ENCODE peak calls at places on chromosomes 7 and 10, in ten cellular contexts. H, O, T, F, I, X, V, D, R and S are unnamed samples.

GRCh38 chr7:47485640-47486435 is 96.1 kb downstream of the TNS3 start:
- DNase-seq in H (no peak), O (peak; percentile 68), T (no peak), F (peak; percentile 89), I (no peak), X (no peak), V (no peak), D (no peak), R (no peak), S (no peak)

GRCh38 chr7:141575654-141576448 is 24.6 kb downstream of the AGK start:
- DNase-seq in H (peak; percentile 29), O (no peak), T (no peak), F (no peak), I (no peak), X (no peak), V (no peak), D (no peak), R (no peak), S (no peak)

GRCh38 chr10:99834410-99834809 is 52.0 kb downstream of the ABCC2 start:
- DNase-seq in H (no peak), O (no peak), T (no peak), F (no peak), I (no peak), X (no peak), V (no peak), D (no peak), R (peak; percentile 23), S (no peak)

GRCh38 chr7:157253850-157254249 is 83.0 kb upstream of the DNAJB6 start:
- DNase-seq in H (no peak), O (peak; percentile 65), T (no peak), F (peak; percentile 94), I (no peak), X (no peak), V (no peak), D (no peak), R (no peak), S (peak; percentile 90)

GRCh38 chr7:41993173-41993867 is 243.7 kb downstream of the GLI3 start:
- DNase-seq in H (no peak), O (no peak), T (no peak), F (no peak), I (no peak), X (no peak), V (no peak), D (no peak), R (no peak), S (no peak)

GRCh38 chr10:95247200-95247880 is 43.5 kb downstream of the PDLIM1 start:
- DNase-seq in H (peak; percentile 4), O (no peak), T (no peak), F (no peak), I (no peak), X (no peak), V (no peak), D (no peak), R (peak; percentile 28), S (no peak)

GRCh38 chr7:29865526-29865925 is 59.2 kb downstream of the WIPF3 start:
- DNase-seq in H (no peak), O (no peak), T (no peak), F (peak; percentile 42), I (no peak), X (no peak), V (no peak), D (no peak), R (peak; percentile 15), S (no peak)

GRCh38 chr7:99090811-99091582 is 52.9 kb downstream of the SMURF1 start:
- DNase-seq in H (peak; percentile 29), O (no peak), T (no peak), F (no peak), I (no peak), X (no peak), V (no peak), D (no peak), R (no peak), S (no peak)

GRCh38 chr7:1064581-1064980 is 20.2 kb downstream of the GPR146 start:
- DNase-seq in H (no peak), O (no peak), T (no peak), F (no peak), I (no peak), X (no peak), V (no peak), D (no peak), R (no peak), S (no peak)

GRCh38 chr10:97789770-97790397 is 18.1 kb upstream of the SFRP5 start:
- DNase-seq in H (no peak), O (no peak), T (no peak), F (no peak), I (no peak), X (no peak), V (no peak), D (no peak), R (no peak), S (no peak)

GRCh38 chr10:5944389-5945202 is 32.7 kb downstream of the IL15RA start:
- DNase-seq in H (no peak), O (peak; percentile 78), T (peak; percentile 97), F (peak; percentile 91), I (no peak), X (no peak), V (no peak), D (peak; percentile 89), R (no peak), S (peak; percentile 61)

GRCh38 chr10:32489158-32489557 is 43.2 kb downstream of the CCDC7 start:
- DNase-seq in H (no peak), O (no peak), T (no peak), F (no peak), I (no peak), X (no peak), V (no peak), D (no peak), R (no peak), S (no peak)

DNA sequence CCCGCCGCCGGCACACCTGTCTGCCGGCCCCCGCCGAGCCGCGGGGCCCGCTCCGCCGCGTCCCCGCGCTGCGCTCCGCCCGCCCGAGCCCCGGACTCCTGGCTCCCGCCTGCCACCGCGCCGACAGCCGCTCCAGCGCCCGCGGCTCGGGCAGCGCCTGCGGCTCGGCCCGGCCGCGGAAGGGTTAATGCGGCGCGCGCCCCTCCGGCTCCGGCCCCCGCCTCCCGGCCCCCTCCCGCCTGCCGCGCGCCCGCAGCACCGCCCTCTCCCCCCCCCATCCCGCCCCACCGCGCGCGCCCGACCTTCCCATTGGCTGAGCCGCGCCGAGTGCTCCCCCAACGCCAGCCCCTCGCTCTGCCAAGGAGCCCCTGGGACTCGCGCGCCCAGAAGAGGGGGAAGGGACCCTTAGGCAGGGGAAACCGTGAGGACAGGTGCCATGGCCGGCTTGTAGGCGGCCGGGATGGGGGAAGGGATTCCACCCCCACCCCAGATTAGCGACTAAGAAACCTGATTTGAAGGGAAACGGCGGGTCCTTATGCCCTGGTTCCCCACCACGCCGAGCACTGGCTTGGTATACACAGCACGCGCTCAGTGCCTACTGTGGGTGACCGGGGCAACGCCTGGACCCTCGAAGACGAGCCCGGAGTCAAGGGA is at the start of gene KCNH2:
- DNase-seq in H (no peak), O (no peak), T (peak; percentile 84), F (no peak), I (peak; percentile 85), X (peak; percentile 99), V (no peak), D (no peak), R (no peak), S (no peak)
- TF ChIP-seq POLR2AphosphoS5 in H (peak; percentile 62), O (no peak), T (peak; percentile 90), F (no peak), I (no peak), X (no peak), V (no peak), D (no peak), R (no peak), S (no peak)

GRCh38 chr7:36726311-36726710 is 2.0 kb upstream of the AOAH start:
- DNase-seq in H (no peak), O (no peak), T (no peak), F (no peak), I (no peak), X (no peak), V (no peak), D (no peak), R (no peak), S (no peak)
- TF ChIP-seq EP300 in H (no peak), O (no peak), T (no peak), F (no peak), I (no peak), X (no peak), V (no peak), D (no peak), R (no peak), S (no peak)

DNA sequence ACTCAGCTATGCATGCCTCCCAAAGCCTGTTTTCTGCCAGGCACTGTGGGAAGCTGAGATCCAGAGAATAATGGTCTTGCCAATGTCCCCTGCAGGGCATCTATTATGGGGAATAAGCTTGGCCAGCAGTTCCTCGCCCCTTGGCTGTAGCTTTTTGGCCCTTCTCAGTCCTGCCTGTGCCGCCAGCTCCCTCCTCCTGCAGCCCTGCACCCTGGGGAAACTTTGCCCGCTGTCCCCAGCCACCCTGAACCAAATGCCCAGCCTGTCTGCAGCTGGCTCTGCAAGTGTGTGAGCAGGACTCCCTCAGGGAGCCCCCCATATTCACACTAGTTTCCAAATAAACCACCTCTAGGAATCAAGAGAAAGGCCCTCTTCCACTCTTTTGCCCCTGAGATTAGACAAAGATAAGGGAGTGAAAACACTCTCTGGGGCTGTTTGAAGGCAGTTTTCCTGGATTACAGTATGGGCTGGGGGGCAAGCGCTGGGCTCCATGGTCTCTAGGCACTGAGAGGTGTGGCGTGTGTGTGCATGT is 867 bp downstream of the AQP1 start:
- DNase-seq in H (no peak), O (no peak), T (no peak), F (no peak), I (no peak), X (no peak), V (no peak), D (no peak), R (no peak), S (no peak)
- H3K27ac ChIP-seq in H (peak overlapping the region; percentile 84), O (peak overlapping the region; percentile 72), T (peak overlapping the region; percentile 89), F (no peak overlapping the region), I (no peak overlapping the region), X (no peak overlapping the region), V (no peak overlapping the region), D (peak overlapping the region; percentile 46), R (no peak overlapping the region), S (peak overlapping the region; percentile 89)

DNA sequence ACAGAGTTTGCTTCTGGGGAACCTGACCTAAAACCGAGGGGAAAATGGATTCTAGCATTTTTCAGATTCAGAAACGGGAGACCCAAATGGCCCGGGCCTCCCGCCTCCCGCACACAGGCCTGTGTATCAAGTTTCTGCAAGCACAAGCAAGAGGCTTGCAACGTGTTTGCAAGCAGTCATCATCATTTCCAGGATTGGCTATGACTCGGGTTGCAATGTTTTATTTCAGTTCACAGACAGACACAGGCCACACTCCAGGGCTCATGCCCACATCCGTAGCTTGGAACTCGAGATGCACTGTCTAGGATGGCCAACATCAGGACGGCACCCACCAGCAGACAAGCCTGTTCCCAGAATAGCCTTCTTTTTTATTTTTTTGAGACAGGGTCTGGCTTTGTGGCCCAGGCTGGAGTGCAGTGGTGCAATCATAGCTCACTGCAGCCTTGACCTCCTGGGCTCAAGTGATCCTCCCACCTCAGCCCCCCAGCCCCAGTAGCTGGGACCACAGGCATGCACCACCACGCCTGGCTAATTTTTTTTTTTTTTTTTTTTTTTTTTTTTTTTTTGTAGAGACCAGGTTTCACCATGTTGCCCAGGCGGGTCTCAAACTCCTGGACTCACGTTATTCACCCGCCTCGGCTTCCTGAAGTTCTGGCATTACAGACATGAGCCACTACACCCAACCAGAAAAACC is 68.1 kb upstream of the FOXK1 start:
- DNase-seq in H (no peak), O (no peak), T (no peak), F (no peak), I (no peak), X (peak; percentile 9), V (no peak), D (no peak), R (no peak), S (peak; percentile 54)
- TF ChIP-seq POLR2AphosphoS5 in H (peak; percentile 9), O (peak; percentile 36), T (peak; percentile 34), F (no peak), I (no peak), X (no peak), V (no peak), D (no peak), R (no peak), S (no peak)

GRCh38 chr10:38070501-38070900 is 23.6 kb upstream of the ZNF37A start:
- DNase-seq in H (no peak), O (no peak), T (no peak), F (no peak), I (no peak), X (no peak), V (no peak), D (no peak), R (no peak), S (no peak)
- TF ChIP-seq EP300 in H (no peak), O (no peak), T (no peak), F (no peak), I (no peak), X (no peak), V (no peak), D (no peak), R (no peak), S (no peak)